ENCODE peak calls at places on chromosomes 4 and X, in eight cellular contexts. W is PC-9, G is H1, B is GM23248, K is IMR-90, Z is GM23338, Q is PC-3, D is fibroblast of lung. A is an unnamed sample.

GRCh38 chr4:87975466-87975865 is at the start of gene SPP1:
- DNase-seq in W (peak; percentile 64), Q (no peak), K (peak; percentile 13), Z (peak; percentile 87), B (peak; percentile 35), D (peak; percentile 68), G (no peak), A (peak; percentile 56)

GRCh38 chrX:80876877-80877276 is 67.2 kb upstream of the BRWD3 start:
- DNase-seq in Z (peak; percentile 43), Q (peak; percentile 56), D (peak; percentile 19), W (no peak), G (no peak), B (peak; percentile 38), K (peak; percentile 44), A (peak; percentile 79)

GRCh38 chrX:13598877-13599276 is 29.5 kb downstream of the EGFL6 start:
- DNase-seq in Z (peak; percentile 28), D (no peak), K (peak; percentile 4), B (peak; percentile 34), W (no peak), Q (peak; percentile 41), G (no peak), A (peak; percentile 60)

GRCh38 chrX:103275947-103276567 is 493 bp downstream of the TCEAL5 start:
- DNase-seq in G (no peak), Z (peak; percentile 41), Q (no peak), W (no peak), D (no peak), K (no peak), B (no peak), A (no peak)

GRCh38 chr4:148355442-148356123 is 86.6 kb downstream of the NR3C2 start:
- DNase-seq in K (no peak), Q (no peak), B (no peak), G (no peak), D (no peak), Z (no peak), W (no peak), A (no peak)

GRCh38 chr4:99893029-99893428 is 1.2 kb downstream of the LAMTOR3 start:
- DNase-seq in W (no peak), B (no peak), D (no peak), K (no peak), Q (no peak), Z (no peak), G (no peak), A (no peak)

GRCh38 chr4:170420255-170420693 is 330.5 kb upstream of the AADAT start:
- DNase-seq in Z (no peak), D (peak; percentile 23), B (peak; percentile 22), K (peak; percentile 57), Q (peak; percentile 14), G (no peak), W (no peak), A (no peak)

GRCh38 chr4:52641853-52642563 is 17.1 kb downstream of the USP46 start:
- DNase-seq in B (peak; percentile 67), Q (peak; percentile 81), K (peak; percentile 79), D (peak; percentile 74), G (no peak), W (no peak), Z (no peak), A (no peak)

GRCh38 chr4:183180096-183180495 is 81.0 kb downstream of the WWC2 start:
- DNase-seq in D (no peak), Q (no peak), K (no peak), G (no peak), B (peak; percentile 27), W (no peak), Z (no peak), A (no peak)

GRCh38 chrX:91331476-91331875 is 103.2 kb upstream of the PABPC5 start:
- DNase-seq in K (no peak), B (no peak), W (no peak), Z (no peak), Q (no peak), D (no peak), G (no peak), A (no peak)

GRCh38 chr4:12957108-12957507 is 527.0 kb downstream of the RAB28 start:
- DNase-seq in K (no peak), B (no peak), D (no peak), W (no peak), Z (no peak), Q (no peak), G (no peak), A (no peak)

GRCh38 chr4:17469931-17470674 is 41.8 kb downstream of the QDPR start:
- DNase-seq in K (peak; percentile 64), B (no peak), D (peak; percentile 26), W (no peak), Z (no peak), Q (no peak), G (no peak), A (no peak)

GRCh38 chrX:53728506-53728905 is 42.0 kb upstream of the HUWE1 start:
- DNase-seq in Z (no peak), G (no peak), D (no peak), K (no peak), B (no peak), Q (no peak), W (no peak), A (no peak)

GRCh38 chr4:17218801-17219200 is 293.1 kb downstream of the QDPR start:
- DNase-seq in Q (no peak), W (no peak), B (no peak), G (no peak), K (no peak), Z (no peak), D (no peak), A (no peak)

GRCh38 chrX:40831750-40832149 is 96.4 kb upstream of the MED14 start:
- DNase-seq in W (no peak), B (no peak), K (no peak), Z (no peak), Q (no peak), D (no peak), G (no peak), A (peak; percentile 17)

GRCh38 chr4:188824553-188824952 is 685.3 kb downstream of the TRIML1 start:
- DNase-seq in W (no peak), D (no peak), G (no peak), K (no peak), Q (no peak), B (no peak), Z (no peak), A (no peak)

GRCh38 chr4:27048350-27049100 is 187.9 kb downstream of the STIM2 start:
- DNase-seq in D (peak; percentile 14), G (no peak), B (peak; percentile 61), Z (peak; percentile 51), K (peak; percentile 27), W (peak; percentile 4), Q (peak; percentile 57), A (peak; percentile 69)

GRCh38 chrX:106874075-106874474 is 29.1 kb downstream of the RIPPLY1 start:
- DNase-seq in Z (peak; percentile 38), Q (peak; percentile 70), D (peak; percentile 17), B (peak; percentile 50), W (no peak), K (peak; percentile 42), G (no peak), A (peak; percentile 80)

GRCh38 chr4:13722649-13723048 is 95.1 kb upstream of the BOD1L1 start:
- DNase-seq in Q (no peak), D (no peak), K (no peak), W (no peak), Z (no peak), B (no peak), G (no peak), A (no peak)

GRCh38 chr4:52646096-52646495 is 13.0 kb downstream of the USP46 start:
- DNase-seq in K (no peak), Q (no peak), W (no peak), Z (no peak), B (no peak), D (no peak), G (no peak), A (no peak)

GRCh38 chr4:159268607-159269006 is 165.7 kb downstream of the RAPGEF2 start:
- DNase-seq in G (no peak), Q (no peak), Z (no peak), K (no peak), W (no peak), D (peak; percentile 65), B (peak; percentile 63), A (no peak)

GRCh38 chrX:17917945-17918577 is 57.0 kb upstream of the RAI2 start:
- DNase-seq in Q (no peak), Z (no peak), G (no peak), K (no peak), B (no peak), W (no peak), D (no peak), A (no peak)

GRCh38 chr4:156312261-156312847 is 358.7 kb upstream of the CTSO start:
- DNase-seq in Z (no peak), W (no peak), B (peak; percentile 14), Q (no peak), G (no peak), K (no peak), D (peak; percentile 69), A (no peak)
- H2AFZ ChIP-seq in Z (no peak overlapping the region), W (no peak overlapping the region), B (peak overlapping the region; percentile 30), Q (peak overlapping the region; percentile 23), G (no peak overlapping the region), K (no peak overlapping the region), D (peak overlapping the region; percentile 58), A (no peak overlapping the region)

DNA sequence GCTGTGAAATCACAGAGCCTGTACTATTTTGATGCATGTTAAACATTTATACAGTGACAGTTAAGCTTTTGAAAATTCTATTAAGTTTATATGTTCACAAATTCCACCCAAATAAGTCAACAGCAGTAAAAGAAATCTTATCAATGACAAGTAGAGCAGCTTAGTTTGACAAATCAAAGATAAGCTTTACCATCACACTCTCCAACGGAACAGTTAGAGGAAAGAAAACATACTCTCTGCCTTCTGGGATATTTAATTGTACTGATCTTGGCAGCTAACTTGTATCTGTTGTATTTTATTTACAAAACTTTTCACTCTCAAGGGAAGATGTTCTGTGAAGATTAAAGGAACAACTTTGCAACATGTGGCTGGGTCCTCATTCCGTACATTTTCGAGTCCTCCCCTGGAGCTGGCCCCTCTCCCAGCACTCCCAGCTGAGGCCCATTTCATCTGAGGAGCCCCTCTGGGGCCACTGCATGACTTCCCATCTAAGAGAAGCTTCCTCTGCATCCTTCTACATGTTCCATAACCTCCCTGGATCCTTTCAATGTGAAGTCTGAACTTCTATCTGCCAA is 74.4 kb downstream of the RPS3A start:
- DNase-seq in G (no peak), Z (no peak), K (peak; percentile 16), Q (no peak), B (no peak), W (no peak), D (peak; percentile 8), A (no peak)
- H3K27ac ChIP-seq in G (no peak overlapping the region), Z (no peak overlapping the region), K (peak overlapping the region; percentile 43), Q (no peak overlapping the region), B (no peak overlapping the region), W (no peak overlapping the region), D (no peak overlapping the region), A (no peak overlapping the region)

DNA sequence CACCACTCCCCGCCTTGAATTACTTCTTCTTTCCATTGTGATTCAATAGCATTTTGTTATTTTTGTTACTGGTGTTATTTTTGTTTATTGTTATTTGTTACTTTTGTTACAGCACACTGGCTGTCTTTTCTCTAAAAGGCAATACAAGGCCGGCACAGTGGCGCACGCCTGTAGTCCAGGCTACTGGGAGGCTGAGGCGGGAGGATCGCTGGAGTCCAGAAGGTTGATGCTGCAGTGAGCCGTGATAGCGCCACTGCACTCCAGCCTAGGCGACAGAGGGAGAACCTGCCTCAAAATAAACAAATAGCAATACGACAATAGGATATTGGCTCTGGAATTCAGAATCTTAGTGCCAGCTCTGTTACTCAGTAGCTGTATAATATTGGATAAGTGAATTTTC is 1.0 kb upstream of the MED12 start:
- DNase-seq in B (no peak), K (no peak), D (no peak), W (no peak), G (no peak), Z (no peak), Q (no peak), A (no peak)
- H3K4me3 ChIP-seq in B (peak overlapping the region; percentile 93), K (no peak overlapping the region), D (no peak overlapping the region), W (no peak overlapping the region), G (peak overlapping the region; percentile 84), Z (peak overlapping the region; percentile 70), Q (no peak overlapping the region), A (peak overlapping the region; percentile 77)

GRCh38 chrX:119502727-119503483 is 34.7 kb downstream of the SLC25A5 start:
- DNase-seq in Q (peak; percentile 86), Z (no peak), B (peak; percentile 82), W (peak; percentile 78), D (peak; percentile 60), K (peak; percentile 38), G (no peak), A (no peak)
- H2AFZ ChIP-seq in Q (peak overlapping the region; percentile 48), Z (no peak overlapping the region), B (no peak overlapping the region), W (peak overlapping the region; percentile 22), D (no peak overlapping the region), K (peak overlapping the region; percentile 89), G (no peak overlapping the region), A (no peak overlapping the region)